ENCODE peak calls at places on chromosomes 6 and 20, in seven cellular contexts. P is endothelial cell of umbilical vein, N is lower leg skin, Y is H54, C is stomach, H is heart left ventricle, S is HCT116. X is an unnamed sample.

GRCh38 chr6:163919652-163920051 is 505.1 kb downstream of the QKI start:
- DNase-seq in S (no peak), C (no peak), P (no peak), Y (no peak), H (no peak), N (no peak), X (no peak)

GRCh38 chr20:49608752-49609670 is 41.1 kb upstream of the PTGIS start:
- DNase-seq in H (peak), P (peak), S (peak), C (peak), N (no peak), Y (no peak), X (no peak)

GRCh38 chr6:7526755-7527154 is 14.7 kb upstream of the DSP start:
- DNase-seq in C (no peak), H (no peak), N (no peak), P (no peak), S (no peak), Y (no peak), X (no peak)

GRCh38 chr6:100300221-100300736 is 164.4 kb downstream of the SIM1 start:
- DNase-seq in H (no peak), Y (peak), P (peak), N (no peak), S (peak), C (no peak), X (no peak)

GRCh38 chr6:105174512-105174911 is 5.3 kb downstream of the POPDC3 start:
- DNase-seq in P (no peak), N (no peak), Y (no peak), S (no peak), C (no peak), H (no peak), X (no peak)

GRCh38 chr20:60221593-60221992 is 263.4 kb downstream of the CDH26 start:
- DNase-seq in H (no peak), N (no peak), C (no peak), S (no peak), P (no peak), Y (no peak), X (peak)

GRCh38 chr6:167849846-167850459 is 23.2 kb downstream of the AFDN start:
- DNase-seq in P (peak), H (no peak), Y (no peak), S (peak), N (no peak), C (peak), X (no peak)

GRCh38 chr20:45818239-45818638 is 5.8 kb downstream of the UBE2C start:
- DNase-seq in S (no peak), H (no peak), C (no peak), N (no peak), P (no peak), Y (no peak), X (no peak)

GRCh38 chr20:2873747-2874041 is 413 bp downstream of the PTPRA start:
- DNase-seq in N (peak), P (peak), C (peak), H (no peak), S (no peak), Y (peak), X (no peak)

GRCh38 chr20:1273366-1273765 is 7.3 kb downstream of the SNPH start:
- DNase-seq in S (no peak), H (no peak), Y (no peak), N (no peak), C (no peak), P (no peak), X (no peak)

GRCh38 chr6:90409700-90410099 is 113.1 kb upstream of the BACH2 start:
- DNase-seq in H (no peak), Y (no peak), C (no peak), S (no peak), N (no peak), P (no peak), X (no peak)

GRCh38 chr20:24891546-24892393 is 57.3 kb upstream of the CST7 start:
- DNase-seq in S (no peak), H (no peak), P (no peak), Y (no peak), C (no peak), N (no peak), X (peak)

GRCh38 chr6:63446405-63446804 is 125.9 kb upstream of the LOC128125822 start:
- DNase-seq in S (no peak), Y (no peak), H (no peak), C (no peak), N (no peak), P (no peak), X (no peak)

GRCh38 chr20:23078994-23079364 is 7.1 kb downstream of the CD93 start:
- DNase-seq in H (no peak), Y (no peak), N (no peak), C (no peak), P (no peak), S (no peak), X (no peak)

GRCh38 chr20:50460608-50461268 is 49.4 kb upstream of the PTPN1 start:
- DNase-seq in Y (peak), P (peak), N (peak), H (peak), C (peak), S (peak), X (no peak)

GRCh38 chr20:51156041-51156795 is 133.3 kb upstream of the KCNG1 start:
- DNase-seq in P (no peak), N (no peak), C (no peak), Y (no peak), S (no peak), H (no peak), X (peak)

GRCh38 chr6:145206247-145206907 is 528.9 kb downstream of the EPM2A start:
- DNase-seq in Y (no peak), C (no peak), N (peak), P (no peak), S (no peak), H (no peak), X (no peak)

GRCh38 chr20:962223-962622 is 39.9 kb downstream of the RSPO4 start:
- DNase-seq in S (no peak), H (no peak), N (no peak), P (no peak), C (no peak), Y (no peak), X (no peak)

GRCh38 chr6:39104528-39104927 is 10.5 kb downstream of the SAYSD1 start:
- DNase-seq in N (no peak), Y (no peak), S (no peak), C (no peak), H (no peak), P (no peak), X (no peak)

GRCh38 chr6:57303931-57304681 is 13.3 kb upstream of the PRIM2 start:
- DNase-seq in N (no peak), H (no peak), S (no peak), C (no peak), Y (no peak), P (no peak), X (no peak)

GRCh38 chr6:40322336-40322735 is 264.8 kb downstream of the LRFN2 start:
- DNase-seq in C (no peak), Y (no peak), S (no peak), H (no peak), N (no peak), P (no peak), X (no peak)

GRCh38 chr20:43949741-43950618 is 35.3 kb downstream of the TOX2 start:
- DNase-seq in P (no peak), C (peak), N (peak), H (peak), Y (no peak), S (no peak), X (no peak)

GRCh38 chr6:2237001-2237400 is 8.4 kb downstream of the GMDS start:
- DNase-seq in H (no peak), S (no peak), N (no peak), Y (peak), C (no peak), P (peak), X (no peak)

GRCh38 chr6:51817832-51818231 is 269.6 kb downstream of the PKHD1 start:
- DNase-seq in P (no peak), C (no peak), H (no peak), Y (no peak), S (no peak), N (no peak), X (no peak)

GRCh38 chr6:28357036-28357435 is 7.3 kb downstream of the ZKSCAN3 start:
- DNase-seq in Y (no peak), S (no peak), N (no peak), H (no peak), C (no peak), P (peak), X (no peak)

GRCh38 chr20:59173938-59174496 is 10.4 kb downstream of the ZNF831 start:
- DNase-seq in Y (no peak), S (no peak), N (no peak), C (no peak), H (no peak), P (no peak), X (no peak)

GRCh38 chr20:49979030-49979832 is 3.5 kb upstream of the SNAI1 start:
- DNase-seq in H (peak), S (peak), P (peak), C (peak), Y (no peak), N (no peak), X (no peak)

GRCh38 chr6:157885211-157885788 is 62.3 kb downstream of the SNX9 start:
- DNase-seq in P (peak), S (no peak), H (no peak), Y (no peak), N (no peak), C (no peak), X (no peak)

GRCh38 chr20:38460040-38460623 is 12.5 kb upstream of the RALGAPB start:
- DNase-seq in C (no peak), N (no peak), Y (peak), P (peak), S (peak), H (no peak), X (no peak)

GRCh38 chr6:112416885-112417284 is 69.8 kb downstream of the RFPL4B start:
- DNase-seq in P (no peak), H (peak), N (peak), S (no peak), Y (no peak), C (no peak), X (no peak)

GRCh38 chr6:40399888-40400468 is 187.2 kb downstream of the LRFN2 start:
- DNase-seq in C (no peak), N (no peak), S (no peak), Y (no peak), H (no peak), P (no peak), X (no peak)

DNA sequence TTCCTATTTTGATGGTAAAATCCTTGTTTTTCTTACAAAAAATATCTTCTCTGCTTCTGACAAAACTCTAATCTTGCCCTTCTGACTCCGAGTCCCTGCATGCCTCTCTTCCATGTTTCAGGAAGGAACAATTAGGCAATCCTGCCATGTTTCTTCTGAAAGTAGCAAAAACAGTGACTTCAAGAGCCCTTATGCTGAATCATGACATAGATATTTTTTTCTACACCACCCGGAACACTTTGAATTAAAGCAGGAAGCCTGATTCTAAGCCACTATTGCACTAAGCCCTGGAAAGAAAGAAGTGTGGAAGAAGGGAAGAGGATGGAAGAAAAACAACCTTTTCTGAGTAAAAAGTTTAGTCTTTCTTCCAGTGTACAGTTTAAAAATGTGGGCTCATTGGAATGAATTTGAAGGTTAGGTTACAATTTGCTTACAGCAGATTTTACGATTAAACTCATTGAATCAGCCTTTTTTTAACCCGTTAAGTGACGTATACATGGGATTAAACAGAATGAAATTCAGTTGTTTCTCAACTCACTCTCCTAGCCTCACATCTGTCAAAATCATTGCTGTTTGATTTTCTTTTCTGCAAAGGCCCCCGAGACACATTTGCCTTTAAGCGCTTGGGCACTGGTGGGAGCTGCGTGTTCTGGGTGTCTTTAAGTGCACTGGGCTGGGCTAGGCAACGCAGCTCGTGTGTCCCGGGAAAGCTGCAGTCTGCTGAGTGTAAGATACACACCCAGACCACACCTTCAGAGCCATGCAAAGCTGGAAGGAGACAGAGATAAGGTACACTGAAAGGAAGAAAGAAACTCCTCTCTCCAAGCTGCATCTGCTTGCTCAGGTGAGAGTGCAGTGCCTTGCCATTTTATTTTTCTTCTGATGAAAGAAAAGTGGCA is 159.4 kb upstream of the CITED2 start:
- DNase-seq in H (no peak), C (peak), P (peak), N (no peak), S (peak), Y (no peak), X (no peak)
- TF ChIP-seq POLR2A in H (no peak), C (no peak), P (no peak), N (no peak), S (no peak), Y (no peak), X (no peak)

GRCh38 chr20:63537525-63538203 is 488 bp upstream of the PTK6 start:
- DNase-seq in Y (peak), H (peak), C (peak), N (peak), S (peak), P (peak), X (no peak)
- TF ChIP-seq POLR2A in Y (peak), H (no peak), C (no peak), N (no peak), S (no peak), P (peak), X (no peak)

GRCh38 chr6:154510144-154510905 is at the start of gene CNKSR3:
- DNase-seq in P (peak), Y (peak), N (peak), H (peak), C (peak), S (peak), X (no peak)
- TF ChIP-seq POLR2A in P (no peak), Y (peak), N (no peak), H (no peak), C (no peak), S (peak), X (no peak)

GRCh38 chr6:151239603-151240035 is at the start of gene AKAP12:
- DNase-seq in N (peak), P (no peak), S (no peak), Y (no peak), C (no peak), H (peak), X (no peak)

GRCh38 chr6:151242420-151242841 is 2.7 kb downstream of the AKAP12 start:
- DNase-seq in P (no peak), H (no peak), S (no peak), N (no peak), C (no peak), Y (no peak), X (no peak)

GRCh38 chr6:151240036-151240685 is 394 bp downstream of the AKAP12 start:
- DNase-seq in C (peak), H (peak), S (peak), N (peak), Y (peak), P (peak), X (no peak)

GRCh38 chr6:151241853-151242252 is 2.1 kb downstream of the AKAP12 start:
- DNase-seq in Y (no peak), C (no peak), H (no peak), S (no peak), N (no peak), P (no peak), X (no peak)

GRCh38 chr6:151240861-151241642 is 1.3 kb downstream of the AKAP12 start:
- DNase-seq in H (peak), Y (peak), P (peak), N (peak), C (peak), S (no peak), X (no peak)
- TF ChIP-seq POLR2A in H (no peak), Y (no peak), P (no peak), N (no peak), C (no peak), S (no peak), X (no peak)

X was measured in vagina.